ENCODE peak calls at places on chromosomes 12 and 14, in four cellular contexts. One of them, this sample, is unnamed.

GRCh38 chr14:101221549-101222160 is 318.1 kb upstream of the RTL1 start:
- DNase-seq in HepG2: no peak
- DNase-seq in breast epithelium: no peak
- DNase-seq in BE2C: no peak
- DNase-seq in this sample: no peak

GRCh38 chr14:70032447-70032846 is 153.2 kb downstream of the SMOC1 start:
- DNase-seq in HepG2: peak; percentile 52
- DNase-seq in breast epithelium: no peak
- DNase-seq in BE2C: no peak
- DNase-seq in this sample: peak; percentile 26

GRCh38 chr12:132384916-132385315 is 55.5 kb upstream of the GALNT9 start:
- DNase-seq in HepG2: no peak
- DNase-seq in breast epithelium: no peak
- DNase-seq in BE2C: peak; percentile 2
- DNase-seq in this sample: no peak

GRCh38 chr14:100523536-100524025 is 63.6 kb downstream of the BEGAIN start:
- DNase-seq in HepG2: no peak
- DNase-seq in breast epithelium: no peak
- DNase-seq in BE2C: no peak
- DNase-seq in this sample: no peak

GRCh38 chr14:58513272-58513671 is 85.8 kb downstream of the KIAA0586 start:
- DNase-seq in HepG2: no peak
- DNase-seq in breast epithelium: no peak
- DNase-seq in BE2C: no peak
- DNase-seq in this sample: no peak

GRCh38 chr14:67645414-67645813 is 25.7 kb downstream of the ARG2 start:
- DNase-seq in HepG2: no peak
- DNase-seq in breast epithelium: no peak
- DNase-seq in BE2C: no peak
- DNase-seq in this sample: no peak

GRCh38 chr12:52371716-52372115 is 4.4 kb upstream of the KRT85 start:
- DNase-seq in HepG2: no peak
- DNase-seq in breast epithelium: no peak
- DNase-seq in BE2C: no peak
- DNase-seq in this sample: no peak

GRCh38 chr14:33716921-33717320 is 234.0 kb downstream of the EGLN3 start:
- DNase-seq in HepG2: no peak
- DNase-seq in breast epithelium: no peak
- DNase-seq in BE2C: no peak
- DNase-seq in this sample: no peak

GRCh38 chr12:46449161-46449715 is 76.7 kb upstream of the SLC38A2 start:
- DNase-seq in HepG2: no peak
- DNase-seq in breast epithelium: no peak
- DNase-seq in BE2C: no peak
- DNase-seq in this sample: no peak

GRCh38 chr14:95953111-95953724 is 76.6 kb downstream of the TUNAR start:
- DNase-seq in HepG2: no peak
- DNase-seq in breast epithelium: no peak
- DNase-seq in BE2C: no peak
- DNase-seq in this sample: no peak

GRCh38 chr14:91113829-91114078 is at the start of gene DGLUCY:
- DNase-seq in HepG2: no peak
- DNase-seq in breast epithelium: no peak
- DNase-seq in BE2C: peak; percentile 81
- DNase-seq in this sample: no peak

GRCh38 chr12:112906712-112907414 is at the start of gene OAS1:
- DNase-seq in HepG2: peak; percentile 72
- DNase-seq in breast epithelium: no peak
- DNase-seq in BE2C: peak; percentile 48
- DNase-seq in this sample: peak; percentile 70

GRCh38 chr12:30440826-30441602 is 254.7 kb downstream of the IPO8 start:
- DNase-seq in HepG2: peak; percentile 52
- DNase-seq in breast epithelium: no peak
- DNase-seq in BE2C: peak; percentile 51
- DNase-seq in this sample: peak; percentile 46

GRCh38 chr14:75522224-75522764 is at the start of gene BATF:
- DNase-seq in HepG2: no peak
- DNase-seq in breast epithelium: no peak
- DNase-seq in BE2C: no peak
- DNase-seq in this sample: no peak

GRCh38 chr14:67241416-67242362 is at the start of gene PALS1:
- DNase-seq in HepG2: peak; percentile 62
- DNase-seq in breast epithelium: no peak
- DNase-seq in BE2C: no peak
- DNase-seq in this sample: peak; percentile 81

GRCh38 chr14:93713726-93714405 is 74.4 kb downstream of the PRIMA1 start:
- DNase-seq in HepG2: no peak
- DNase-seq in breast epithelium: no peak
- DNase-seq in BE2C: no peak
- DNase-seq in this sample: no peak
- TF ChIP-seq CTCF in HepG2: no peak
- TF ChIP-seq CTCF in breast epithelium: no peak
- TF ChIP-seq CTCF in BE2C: no peak
- TF ChIP-seq CTCF in this sample: no peak

GRCh38 chr14:23344481-23344880 is 8.2 kb downstream of the SLC22A17 start:
- DNase-seq in HepG2: no peak
- DNase-seq in breast epithelium: no peak
- DNase-seq in BE2C: no peak
- DNase-seq in this sample: no peak
- H3K4me3 ChIP-seq in HepG2: no peak overlapping the region
- H3K4me3 ChIP-seq in breast epithelium: no peak overlapping the region
- H3K4me3 ChIP-seq in BE2C: no peak overlapping the region
- H3K4me3 ChIP-seq in this sample: no peak overlapping the region

DNA sequence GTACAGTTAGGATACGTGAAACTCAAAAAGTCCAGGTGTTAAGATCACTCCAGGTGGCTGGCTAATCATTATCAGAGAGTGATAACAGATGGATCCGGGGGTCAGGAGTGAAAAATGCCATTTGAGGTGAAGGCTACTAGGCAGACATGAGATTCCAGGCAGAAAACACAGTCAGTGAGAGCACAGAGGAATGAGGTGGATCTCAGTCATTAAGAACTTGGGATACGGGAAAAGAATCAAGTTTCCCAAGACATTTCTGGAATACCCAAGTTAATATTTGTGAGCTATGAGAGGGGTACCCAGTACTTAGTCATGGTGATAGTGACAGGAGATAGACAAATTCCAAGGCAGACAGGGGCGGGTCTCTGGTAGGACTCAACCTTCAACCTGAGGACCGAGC is 94.6 kb upstream of the ALG10B start:
- DNase-seq in HepG2: no peak
- DNase-seq in breast epithelium: no peak
- DNase-seq in BE2C: no peak
- DNase-seq in this sample: no peak
- H3K9me3 ChIP-seq in HepG2: no peaks in the 10 kb centered on the region
- H3K9me3 ChIP-seq in breast epithelium: no peaks in the 10 kb centered on the region
- H3K9me3 ChIP-seq in BE2C: no peaks in the 10 kb centered on the region
- H3K9me3 ChIP-seq in this sample: no peaks in the 10 kb centered on the region

GRCh38 chr12:96069511-96070231 is 34.3 kb upstream of the LTA4H start:
- DNase-seq in HepG2: no peak
- DNase-seq in breast epithelium: no peak
- DNase-seq in BE2C: no peak
- DNase-seq in this sample: no peak

GRCh38 chr12:96073346-96074336 is 38.3 kb upstream of the LTA4H start:
- DNase-seq in HepG2: no peak
- DNase-seq in breast epithelium: no peak
- DNase-seq in BE2C: no peak
- DNase-seq in this sample: peak; percentile 54

GRCh38 chr12:96068636-96069035 is 33.2 kb upstream of the LTA4H start:
- DNase-seq in HepG2: no peak
- DNase-seq in breast epithelium: no peak
- DNase-seq in BE2C: no peak
- DNase-seq in this sample: no peak

GRCh38 chr12:96068111-96068510 is 32.7 kb upstream of the LTA4H start:
- DNase-seq in HepG2: no peak
- DNase-seq in breast epithelium: no peak
- DNase-seq in BE2C: no peak
- DNase-seq in this sample: no peak

DNA sequence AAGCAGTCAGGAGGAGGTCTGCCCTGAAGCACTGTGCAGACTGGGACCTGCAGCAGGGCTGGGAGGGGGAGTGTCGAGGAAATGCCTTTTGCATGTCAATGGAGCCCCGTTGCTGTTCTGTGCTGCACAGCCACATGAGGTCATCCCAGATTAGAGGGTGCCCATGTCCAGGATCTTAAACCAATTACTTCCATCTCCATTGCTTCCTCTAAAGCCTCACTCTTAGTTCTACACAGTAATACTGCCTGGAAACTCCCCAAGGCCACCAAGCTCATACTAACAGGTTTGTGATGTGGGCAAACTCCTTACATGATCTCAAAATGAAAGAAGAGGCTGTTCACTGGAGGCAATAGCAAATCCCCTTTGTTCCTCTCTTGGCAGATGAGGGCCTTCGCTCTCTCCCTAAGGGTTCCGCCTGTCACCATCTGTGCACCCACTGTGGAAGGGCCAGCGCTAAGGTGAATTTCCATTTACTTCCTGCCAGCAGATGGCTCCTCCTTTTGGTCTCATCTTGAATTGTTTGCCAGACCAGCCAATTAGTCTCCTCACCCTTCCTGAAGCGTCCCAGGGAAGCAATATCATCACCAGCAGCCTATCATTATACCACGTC is 35.4 kb upstream of the LTA4H start:
- DNase-seq in HepG2: peak; percentile 18
- DNase-seq in breast epithelium: no peak
- DNase-seq in BE2C: peak; percentile 21
- DNase-seq in this sample: no peak
- TF ChIP-seq CTCF in HepG2: peak; percentile 53
- TF ChIP-seq CTCF in breast epithelium: no peak
- TF ChIP-seq CTCF in BE2C: peak; percentile 37
- TF ChIP-seq CTCF in this sample: peak; percentile 39